ENCODE peak calls at places on chromosomes 1 and 21, in four cellular contexts. One of them, this sample, is unnamed.

GRCh38 chr1:64470670-64471217 is 815 bp downstream of the CACHD1 start:
- DNase-seq in activated CD8-positive, alpha-beta memory T cell treated with anti-CD3 and anti-CD28 coated beads, Interleukin-2, amount 50 U/mL, for 48 hours: peak
- DNase-seq in GM10248: peak
- DNase-seq in astrocyte of the hippocampus: peak
- DNase-seq in this sample: no peak

GRCh38 chr1:6178751-6179563 is 1.2 kb downstream of the CHD5 start:
- DNase-seq in activated CD8-positive, alpha-beta memory T cell treated with anti-CD3 and anti-CD28 coated beads, Interleukin-2, amount 50 U/mL, for 48 hours: no peak
- DNase-seq in GM10248: no peak
- DNase-seq in astrocyte of the hippocampus: peak
- DNase-seq in this sample: no peak

GRCh38 chr21:16084776-16085364 is 355.1 kb downstream of the USP25 start:
- DNase-seq in activated CD8-positive, alpha-beta memory T cell treated with anti-CD3 and anti-CD28 coated beads, Interleukin-2, amount 50 U/mL, for 48 hours: no peak
- DNase-seq in GM10248: no peak
- DNase-seq in astrocyte of the hippocampus: peak
- DNase-seq in this sample: no peak

GRCh38 chr1:65508051-65508450 is 87.6 kb downstream of the LEPR start:
- DNase-seq in activated CD8-positive, alpha-beta memory T cell treated with anti-CD3 and anti-CD28 coated beads, Interleukin-2, amount 50 U/mL, for 48 hours: no peak
- DNase-seq in GM10248: no peak
- DNase-seq in astrocyte of the hippocampus: no peak
- DNase-seq in this sample: no peak

GRCh38 chr1:213983589-213984386 is 4.0 kb upstream of the PROX1 start:
- DNase-seq in activated CD8-positive, alpha-beta memory T cell treated with anti-CD3 and anti-CD28 coated beads, Interleukin-2, amount 50 U/mL, for 48 hours: no peak
- DNase-seq in GM10248: no peak
- DNase-seq in astrocyte of the hippocampus: no peak
- DNase-seq in this sample: no peak

GRCh38 chr1:8908388-8909151 is 30.1 kb upstream of the ENO1 start:
- DNase-seq in activated CD8-positive, alpha-beta memory T cell treated with anti-CD3 and anti-CD28 coated beads, Interleukin-2, amount 50 U/mL, for 48 hours: no peak
- DNase-seq in GM10248: no peak
- DNase-seq in astrocyte of the hippocampus: no peak
- DNase-seq in this sample: no peak

GRCh38 chr21:35838350-35838749 is 222.0 kb downstream of the SETD4 start:
- DNase-seq in activated CD8-positive, alpha-beta memory T cell treated with anti-CD3 and anti-CD28 coated beads, Interleukin-2, amount 50 U/mL, for 48 hours: no peak
- DNase-seq in GM10248: no peak
- DNase-seq in astrocyte of the hippocampus: no peak
- DNase-seq in this sample: no peak

GRCh38 chr21:45336870-45337269 is 49.2 kb upstream of the POFUT2 start:
- DNase-seq in activated CD8-positive, alpha-beta memory T cell treated with anti-CD3 and anti-CD28 coated beads, Interleukin-2, amount 50 U/mL, for 48 hours: no peak
- DNase-seq in GM10248: no peak
- DNase-seq in astrocyte of the hippocampus: peak
- DNase-seq in this sample: no peak

GRCh38 chr1:3290915-3291314 is 163.6 kb upstream of the ARHGEF16 start:
- DNase-seq in activated CD8-positive, alpha-beta memory T cell treated with anti-CD3 and anti-CD28 coated beads, Interleukin-2, amount 50 U/mL, for 48 hours: no peak
- DNase-seq in GM10248: no peak
- DNase-seq in astrocyte of the hippocampus: no peak
- DNase-seq in this sample: no peak

GRCh38 chr1:53506355-53507050 is 47.3 kb downstream of the DMRTB1 start:
- DNase-seq in activated CD8-positive, alpha-beta memory T cell treated with anti-CD3 and anti-CD28 coated beads, Interleukin-2, amount 50 U/mL, for 48 hours: no peak
- DNase-seq in GM10248: no peak
- DNase-seq in astrocyte of the hippocampus: no peak
- DNase-seq in this sample: no peak

GRCh38 chr1:51247022-51247421 is 10.9 kb downstream of the RNF11 start:
- DNase-seq in activated CD8-positive, alpha-beta memory T cell treated with anti-CD3 and anti-CD28 coated beads, Interleukin-2, amount 50 U/mL, for 48 hours: no peak
- DNase-seq in GM10248: peak
- DNase-seq in astrocyte of the hippocampus: no peak
- DNase-seq in this sample: no peak

GRCh38 chr1:14733053-14733778 is 134.7 kb downstream of the KAZN start:
- DNase-seq in activated CD8-positive, alpha-beta memory T cell treated with anti-CD3 and anti-CD28 coated beads, Interleukin-2, amount 50 U/mL, for 48 hours: no peak
- DNase-seq in GM10248: peak
- DNase-seq in astrocyte of the hippocampus: peak
- DNase-seq in this sample: no peak

GRCh38 chr1:226716577-226716976 is 22.5 kb downstream of the ITPKB start:
- DNase-seq in activated CD8-positive, alpha-beta memory T cell treated with anti-CD3 and anti-CD28 coated beads, Interleukin-2, amount 50 U/mL, for 48 hours: no peak
- DNase-seq in GM10248: no peak
- DNase-seq in astrocyte of the hippocampus: peak
- DNase-seq in this sample: no peak

GRCh38 chr21:43268086-43268803 is 99.4 kb downstream of the CRYAA start:
- DNase-seq in activated CD8-positive, alpha-beta memory T cell treated with anti-CD3 and anti-CD28 coated beads, Interleukin-2, amount 50 U/mL, for 48 hours: no peak
- DNase-seq in GM10248: no peak
- DNase-seq in astrocyte of the hippocampus: no peak
- DNase-seq in this sample: no peak

GRCh38 chr21:44370027-44370735 is 16.8 kb downstream of the TRPM2 start:
- DNase-seq in activated CD8-positive, alpha-beta memory T cell treated with anti-CD3 and anti-CD28 coated beads, Interleukin-2, amount 50 U/mL, for 48 hours: no peak
- DNase-seq in GM10248: no peak
- DNase-seq in astrocyte of the hippocampus: peak
- DNase-seq in this sample: no peak

GRCh38 chr1:113375878-113376277 is 14.4 kb upstream of the MAGI3 start:
- DNase-seq in activated CD8-positive, alpha-beta memory T cell treated with anti-CD3 and anti-CD28 coated beads, Interleukin-2, amount 50 U/mL, for 48 hours: no peak
- DNase-seq in GM10248: no peak
- DNase-seq in astrocyte of the hippocampus: no peak
- DNase-seq in this sample: no peak

GRCh38 chr21:37367301-37367757 is 756 bp downstream of the DYRK1A start:
- DNase-seq in activated CD8-positive, alpha-beta memory T cell treated with anti-CD3 and anti-CD28 coated beads, Interleukin-2, amount 50 U/mL, for 48 hours: peak
- DNase-seq in GM10248: peak
- DNase-seq in astrocyte of the hippocampus: no peak
- DNase-seq in this sample: peak

GRCh38 chr1:13728104-13728503 is 28.1 kb downstream of the PRDM2 start:
- DNase-seq in activated CD8-positive, alpha-beta memory T cell treated with anti-CD3 and anti-CD28 coated beads, Interleukin-2, amount 50 U/mL, for 48 hours: no peak
- DNase-seq in GM10248: peak
- DNase-seq in astrocyte of the hippocampus: no peak
- DNase-seq in this sample: no peak